ENCODE peak calls at places on chromosomes 13 and 19, in ten cellular contexts. One of them, this sample, is unnamed.

GRCh38 chr13:94552095-94552494 is 43.9 kb downstream of the TGDS start:
- DNase-seq in epithelial cell of proximal tubule: no peak
- DNase-seq in HL-60: no peak
- DNase-seq in heart left ventricle: no peak
- DNase-seq in endodermal cell: no peak
- DNase-seq in heart right ventricle: no peak
- DNase-seq in CD8-positive, alpha-beta T cell: no peak
- DNase-seq in MM.1S: peak
- DNase-seq in IMR-90: no peak
- DNase-seq in thoracic aorta: no peak
- DNase-seq in this sample: no peak

GRCh38 chr19:56821209-56821608 is 19.3 kb downstream of the PEG3 start:
- DNase-seq in IMR-90: no peak
- DNase-seq in heart right ventricle: no peak
- DNase-seq in MM.1S: no peak
- DNase-seq in CD8-positive, alpha-beta T cell: no peak
- DNase-seq in HL-60: no peak
- DNase-seq in epithelial cell of proximal tubule: no peak
- DNase-seq in thoracic aorta: no peak
- DNase-seq in heart left ventricle: no peak
- DNase-seq in endodermal cell: no peak
- DNase-seq in this sample: no peak

GRCh38 chr19:18386543-18387251 is 739 bp downstream of the GDF15 start:
- DNase-seq in HL-60: no peak
- DNase-seq in MM.1S: no peak
- DNase-seq in heart right ventricle: no peak
- DNase-seq in epithelial cell of proximal tubule: no peak
- DNase-seq in heart left ventricle: no peak
- DNase-seq in endodermal cell: no peak
- DNase-seq in IMR-90: peak
- DNase-seq in CD8-positive, alpha-beta T cell: no peak
- DNase-seq in thoracic aorta: no peak
- DNase-seq in this sample: no peak

GRCh38 chr13:42412812-42413795 is 141.2 kb downstream of the AKAP11 start:
- DNase-seq in HL-60: no peak
- DNase-seq in CD8-positive, alpha-beta T cell: no peak
- DNase-seq in epithelial cell of proximal tubule: no peak
- DNase-seq in heart right ventricle: no peak
- DNase-seq in thoracic aorta: no peak
- DNase-seq in MM.1S: no peak
- DNase-seq in IMR-90: no peak
- DNase-seq in heart left ventricle: no peak
- DNase-seq in endodermal cell: no peak
- DNase-seq in this sample: no peak

GRCh38 chr19:42441047-42441440 is 1.7 kb downstream of the CXCL17 start:
- DNase-seq in IMR-90: no peak
- DNase-seq in heart right ventricle: no peak
- DNase-seq in CD8-positive, alpha-beta T cell: no peak
- DNase-seq in endodermal cell: no peak
- DNase-seq in epithelial cell of proximal tubule: no peak
- DNase-seq in HL-60: no peak
- DNase-seq in thoracic aorta: no peak
- DNase-seq in heart left ventricle: no peak
- DNase-seq in MM.1S: no peak
- DNase-seq in this sample: no peak

GRCh38 chr13:107866007-107866665 is 349.2 kb downstream of the LIG4 start:
- DNase-seq in MM.1S: no peak
- DNase-seq in epithelial cell of proximal tubule: no peak
- DNase-seq in heart left ventricle: no peak
- DNase-seq in heart right ventricle: no peak
- DNase-seq in thoracic aorta: no peak
- DNase-seq in HL-60: no peak
- DNase-seq in endodermal cell: peak
- DNase-seq in CD8-positive, alpha-beta T cell: no peak
- DNase-seq in IMR-90: peak
- DNase-seq in this sample: peak

GRCh38 chr19:49853852-49854849 is 3.2 kb downstream of the PTOV1 start:
- DNase-seq in endodermal cell: peak
- DNase-seq in MM.1S: no peak
- DNase-seq in IMR-90: no peak
- DNase-seq in CD8-positive, alpha-beta T cell: no peak
- DNase-seq in epithelial cell of proximal tubule: no peak
- DNase-seq in HL-60: no peak
- DNase-seq in thoracic aorta: no peak
- DNase-seq in heart left ventricle: peak
- DNase-seq in heart right ventricle: no peak
- DNase-seq in this sample: no peak

GRCh38 chr19:10662384-10663251 is 8.5 kb downstream of the ILF3 start:
- DNase-seq in epithelial cell of proximal tubule: no peak
- DNase-seq in endodermal cell: no peak
- DNase-seq in heart left ventricle: no peak
- DNase-seq in IMR-90: peak
- DNase-seq in CD8-positive, alpha-beta T cell: no peak
- DNase-seq in heart right ventricle: no peak
- DNase-seq in thoracic aorta: no peak
- DNase-seq in HL-60: no peak
- DNase-seq in MM.1S: no peak
- DNase-seq in this sample: no peak

DNA sequence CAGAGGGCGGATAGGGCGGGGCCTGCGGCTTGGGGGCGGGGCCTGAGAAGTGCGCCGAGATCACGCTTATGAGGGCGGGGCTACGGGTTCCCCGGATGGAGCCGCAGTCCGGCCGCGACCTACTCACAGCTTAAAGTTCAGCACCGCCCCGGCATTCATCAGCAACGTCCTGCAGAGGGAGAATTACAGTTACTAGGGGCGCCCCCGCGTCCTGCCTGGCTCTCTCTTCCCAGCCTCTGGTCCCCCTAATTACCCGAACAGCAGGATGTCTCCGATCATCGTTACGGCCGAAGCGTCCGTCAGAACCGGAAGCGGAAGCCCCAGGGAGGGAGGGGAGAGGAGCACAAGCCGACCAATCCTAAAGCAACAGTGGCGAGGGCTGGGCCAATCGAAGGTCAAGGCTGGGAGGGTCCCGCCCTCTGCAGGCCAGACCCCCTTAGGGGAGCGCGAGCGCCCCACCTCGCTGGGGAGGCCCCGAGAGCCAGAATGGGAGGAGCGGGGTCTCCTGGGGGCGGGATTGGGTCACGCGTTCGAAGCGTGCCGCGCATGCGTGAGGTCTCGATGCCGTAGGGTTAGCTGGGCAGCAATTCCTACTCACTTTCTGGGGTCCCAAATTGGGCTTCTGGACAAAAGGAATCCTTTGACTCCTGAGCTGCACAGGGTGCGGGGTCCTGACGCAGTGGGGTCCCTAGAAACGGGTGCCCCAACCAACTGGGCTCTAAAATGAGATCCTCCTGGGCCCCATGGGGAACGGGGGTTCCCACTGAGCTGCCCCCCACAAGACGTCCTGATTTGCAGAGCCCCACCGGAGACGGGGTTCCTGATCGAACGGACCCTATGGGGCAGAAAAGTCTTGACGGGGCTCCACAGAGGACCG is at the start of gene SMIM7:
- DNase-seq in IMR-90: peak
- DNase-seq in epithelial cell of proximal tubule: peak
- DNase-seq in CD8-positive, alpha-beta T cell: peak
- DNase-seq in heart left ventricle: peak
- DNase-seq in heart right ventricle: peak
- DNase-seq in HL-60: peak
- DNase-seq in thoracic aorta: peak
- DNase-seq in MM.1S: peak
- DNase-seq in endodermal cell: peak
- DNase-seq in this sample: peak
- TF ChIP-seq CTCF in IMR-90: peak
- TF ChIP-seq CTCF in epithelial cell of proximal tubule: peak
- TF ChIP-seq CTCF in CD8-positive, alpha-beta T cell: no peak
- TF ChIP-seq CTCF in heart left ventricle: no peak
- TF ChIP-seq CTCF in heart right ventricle: peak
- TF ChIP-seq CTCF in HL-60: no peak
- TF ChIP-seq CTCF in thoracic aorta: no peak
- TF ChIP-seq CTCF in MM.1S: peak
- TF ChIP-seq CTCF in endodermal cell: no peak
- TF ChIP-seq CTCF in this sample: no peak

DNA sequence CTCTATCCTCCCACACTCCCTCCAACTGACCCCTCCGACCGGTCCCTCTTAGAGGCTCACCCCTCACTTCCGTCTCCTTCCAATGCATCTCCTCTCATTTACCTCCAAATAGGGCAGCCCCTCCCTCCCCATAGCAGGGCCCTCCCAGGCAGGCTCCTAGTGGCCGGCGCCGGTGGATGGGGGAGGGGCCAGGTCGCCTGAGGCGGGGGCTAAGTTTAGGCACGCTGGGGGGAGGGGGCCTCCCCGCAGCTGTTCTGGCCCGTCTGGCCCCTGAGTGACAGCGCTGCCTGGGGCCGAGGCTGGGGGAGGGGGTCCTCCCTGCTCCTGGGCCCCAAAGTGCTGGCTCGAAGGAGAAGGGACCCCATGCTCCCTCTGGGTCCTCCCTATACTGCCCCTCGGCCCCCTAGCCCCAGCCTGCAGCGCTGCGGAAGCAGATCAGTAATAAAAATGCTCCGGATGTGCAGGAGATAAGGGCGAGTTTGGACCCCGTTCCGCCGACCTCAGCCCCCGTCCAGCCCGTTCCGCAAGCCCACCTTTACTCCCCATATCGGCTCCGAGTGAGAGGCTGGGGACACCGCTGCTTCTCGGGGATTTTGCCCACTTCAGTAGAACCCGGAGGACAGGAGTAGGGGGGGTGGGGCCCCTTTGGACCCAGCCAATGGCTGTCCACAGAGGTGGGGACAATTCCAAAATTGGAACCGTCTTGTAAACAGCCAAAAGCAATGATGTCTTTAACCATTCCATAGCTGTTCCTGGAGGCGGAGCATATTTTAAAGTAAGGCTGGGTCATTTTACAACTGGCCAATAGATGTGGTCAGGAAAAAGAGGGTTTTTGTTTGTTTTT is 4.0 kb downstream of the RTN2 start:
- DNase-seq in HL-60: no peak
- DNase-seq in heart left ventricle: peak
- DNase-seq in IMR-90: peak
- DNase-seq in MM.1S: no peak
- DNase-seq in CD8-positive, alpha-beta T cell: no peak
- DNase-seq in endodermal cell: peak
- DNase-seq in epithelial cell of proximal tubule: no peak
- DNase-seq in heart right ventricle: peak
- DNase-seq in thoracic aorta: no peak
- DNase-seq in this sample: peak
- TF ChIP-seq CTCF in HL-60: no peak
- TF ChIP-seq CTCF in heart left ventricle: no peak
- TF ChIP-seq CTCF in IMR-90: no peak
- TF ChIP-seq CTCF in MM.1S: no peak
- TF ChIP-seq CTCF in CD8-positive, alpha-beta T cell: no peak
- TF ChIP-seq CTCF in endodermal cell: no peak
- TF ChIP-seq CTCF in epithelial cell of proximal tubule: no peak
- TF ChIP-seq CTCF in heart right ventricle: no peak
- TF ChIP-seq CTCF in thoracic aorta: no peak
- TF ChIP-seq CTCF in this sample: no peak

GRCh38 chr19:44517146-44517545 is 12.3 kb downstream of the CEACAM20 start:
- DNase-seq in HL-60: no peak
- DNase-seq in epithelial cell of proximal tubule: no peak
- DNase-seq in endodermal cell: no peak
- DNase-seq in CD8-positive, alpha-beta T cell: no peak
- DNase-seq in heart right ventricle: no peak
- DNase-seq in MM.1S: no peak
- DNase-seq in thoracic aorta: no peak
- DNase-seq in IMR-90: peak
- DNase-seq in heart left ventricle: no peak
- DNase-seq in this sample: no peak

GRCh38 chr19:44515031-44515430 is 14.4 kb downstream of the CEACAM20 start:
- DNase-seq in CD8-positive, alpha-beta T cell: no peak
- DNase-seq in HL-60: no peak
- DNase-seq in thoracic aorta: no peak
- DNase-seq in heart right ventricle: no peak
- DNase-seq in IMR-90: no peak
- DNase-seq in MM.1S: no peak
- DNase-seq in epithelial cell of proximal tubule: no peak
- DNase-seq in endodermal cell: no peak
- DNase-seq in heart left ventricle: no peak
- DNase-seq in this sample: no peak

GRCh38 chr19:44515907-44516306 is 13.6 kb downstream of the CEACAM20 start:
- DNase-seq in MM.1S: no peak
- DNase-seq in IMR-90: no peak
- DNase-seq in heart left ventricle: no peak
- DNase-seq in CD8-positive, alpha-beta T cell: no peak
- DNase-seq in heart right ventricle: no peak
- DNase-seq in endodermal cell: no peak
- DNase-seq in thoracic aorta: no peak
- DNase-seq in epithelial cell of proximal tubule: no peak
- DNase-seq in HL-60: no peak
- DNase-seq in this sample: no peak

GRCh38 chr19:44509478-44509877 is 9.2 kb upstream of the ZNF180 start:
- DNase-seq in thoracic aorta: no peak
- DNase-seq in heart right ventricle: no peak
- DNase-seq in MM.1S: no peak
- DNase-seq in IMR-90: no peak
- DNase-seq in epithelial cell of proximal tubule: no peak
- DNase-seq in HL-60: no peak
- DNase-seq in heart left ventricle: no peak
- DNase-seq in endodermal cell: no peak
- DNase-seq in CD8-positive, alpha-beta T cell: no peak
- DNase-seq in this sample: no peak

DNA sequence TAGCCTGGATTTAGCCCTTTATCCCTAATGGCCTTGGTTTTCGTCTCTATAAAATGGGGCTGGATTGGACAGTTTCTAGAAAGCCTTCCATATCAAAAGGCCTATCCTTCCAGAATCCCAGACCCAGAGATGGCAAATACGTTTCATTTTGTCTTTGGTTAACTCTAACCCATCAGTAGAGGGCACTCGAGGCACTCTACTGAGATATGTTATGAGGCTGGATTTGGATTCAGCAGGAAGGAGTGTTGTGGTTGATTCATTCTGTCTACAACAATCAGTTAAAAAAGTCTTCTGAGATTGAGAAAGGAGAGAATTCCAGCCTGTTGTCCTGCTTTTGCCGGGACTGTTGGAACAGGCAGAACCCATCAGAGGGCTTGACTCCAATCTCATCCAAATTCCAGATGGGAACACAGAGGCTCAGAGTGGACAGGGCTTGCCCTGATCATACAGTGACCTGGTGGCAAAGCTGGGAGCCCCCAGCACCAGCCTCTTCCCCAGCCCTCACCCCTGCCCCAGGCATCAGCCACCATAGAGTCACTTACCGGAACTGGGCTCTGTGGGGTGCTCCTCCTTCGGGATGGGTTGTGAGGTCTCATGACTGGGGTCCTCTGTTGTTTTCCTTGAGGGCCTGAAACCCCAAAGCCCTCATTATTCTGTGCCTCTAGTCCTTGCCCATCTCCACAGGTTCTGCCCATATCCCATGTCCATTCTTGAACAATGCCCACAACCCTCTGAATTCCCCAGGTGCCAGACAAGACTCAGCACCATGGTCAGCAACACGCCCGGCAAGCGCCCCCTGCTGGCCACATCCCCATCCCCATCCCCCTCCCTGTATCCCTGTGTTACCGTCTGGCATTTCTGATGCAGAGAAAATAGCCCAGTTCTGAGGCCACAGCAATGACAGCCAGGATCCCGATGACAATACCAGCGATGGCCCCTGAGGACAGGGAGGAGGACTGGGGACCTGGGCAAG is 12.3 kb upstream of the ZNF180 start:
- DNase-seq in thoracic aorta: no peak
- DNase-seq in endodermal cell: peak
- DNase-seq in CD8-positive, alpha-beta T cell: peak
- DNase-seq in epithelial cell of proximal tubule: peak
- DNase-seq in HL-60: peak
- DNase-seq in IMR-90: peak
- DNase-seq in MM.1S: no peak
- DNase-seq in heart right ventricle: no peak
- DNase-seq in heart left ventricle: no peak
- DNase-seq in this sample: peak
- TF ChIP-seq CTCF in thoracic aorta: no peak
- TF ChIP-seq CTCF in endodermal cell: peak
- TF ChIP-seq CTCF in CD8-positive, alpha-beta T cell: no peak
- TF ChIP-seq CTCF in epithelial cell of proximal tubule: peak
- TF ChIP-seq CTCF in HL-60: peak
- TF ChIP-seq CTCF in IMR-90: peak
- TF ChIP-seq CTCF in MM.1S: peak
- TF ChIP-seq CTCF in heart right ventricle: peak
- TF ChIP-seq CTCF in heart left ventricle: no peak
- TF ChIP-seq CTCF in this sample: peak

GRCh38 chr19:39024875-39025641 is 7.3 kb downstream of the FBXO27 start:
- DNase-seq in endodermal cell: no peak
- DNase-seq in heart left ventricle: no peak
- DNase-seq in CD8-positive, alpha-beta T cell: no peak
- DNase-seq in IMR-90: no peak
- DNase-seq in HL-60: no peak
- DNase-seq in MM.1S: no peak
- DNase-seq in epithelial cell of proximal tubule: no peak
- DNase-seq in heart right ventricle: no peak
- DNase-seq in thoracic aorta: no peak
- DNase-seq in this sample: no peak
- TF ChIP-seq CTCF in endodermal cell: no peak
- TF ChIP-seq CTCF in heart left ventricle: no peak
- TF ChIP-seq CTCF in CD8-positive, alpha-beta T cell: no peak
- TF ChIP-seq CTCF in IMR-90: no peak
- TF ChIP-seq CTCF in HL-60: no peak
- TF ChIP-seq CTCF in MM.1S: no peak
- TF ChIP-seq CTCF in epithelial cell of proximal tubule: no peak
- TF ChIP-seq CTCF in heart right ventricle: no peak
- TF ChIP-seq CTCF in thoracic aorta: no peak
- TF ChIP-seq CTCF in this sample: no peak

This sample was measured in endothelial cell.